ENCODE peak calls at places on chromosome 20, in six cellular contexts. H is pancreas, U is NCI-H748 treated with DMSO at 0.1 percent for 48 hours, F is Kasumi-1, G is body of pancreas, T is EL. Z is an unnamed sample.

GRCh38 chr20:1391640-1392442 is 1.0 kb downstream of the FKBP1A start:
- DNase-seq in T (peak), U (no peak), H (no peak), F (no peak), G (no peak), Z (peak)

GRCh38 chr20:53224851-53225250 is 252.7 kb downstream of the TSHZ2 start:
- DNase-seq in H (no peak), G (no peak), F (no peak), T (no peak), U (no peak), Z (no peak)

GRCh38 chr20:44615876-44616603 is 33.7 kb downstream of the PKIG start:
- DNase-seq in H (no peak), F (no peak), U (no peak), G (no peak), T (no peak), Z (no peak)

GRCh38 chr20:57167971-57168693 is 98.3 kb downstream of the BMP7 start:
- DNase-seq in F (no peak), H (peak), T (peak), U (no peak), G (no peak), Z (no peak)

GRCh38 chr20:33068251-33068939 is 11.0 kb upstream of the BPIFB4 start:
- DNase-seq in U (no peak), H (no peak), F (no peak), T (no peak), G (no peak), Z (no peak)

GRCh38 chr20:45972500-45973183 is 639 bp upstream of the ZNF335 start:
- DNase-seq in F (no peak), U (peak), G (no peak), H (no peak), T (peak), Z (no peak)

GRCh38 chr20:45405566-45406259 is 2.4 kb upstream of the DBNDD2 start:
- DNase-seq in T (peak), G (no peak), U (no peak), H (peak), F (no peak), Z (no peak)

GRCh38 chr20:36624068-36624813 is 18.7 kb downstream of the RAB5IF start:
- DNase-seq in G (peak), T (no peak), U (no peak), H (no peak), F (no peak), Z (no peak)

GRCh38 chr20:20694591-20694990 is 17.9 kb downstream of the RALGAPA2 start:
- DNase-seq in U (no peak), F (no peak), H (no peak), T (no peak), G (no peak), Z (no peak)

GRCh38 chr20:1005452-1006027 is 3.4 kb upstream of the RSPO4 start:
- DNase-seq in G (peak), T (peak), H (no peak), U (no peak), F (peak), Z (peak)

GRCh38 chr20:55142932-55143331 is 667.5 kb downstream of the DOK5 start:
- DNase-seq in T (no peak), F (no peak), G (no peak), H (no peak), U (no peak), Z (no peak)

GRCh38 chr20:11178946-11179654 is 505.3 kb upstream of the JAG1 start:
- DNase-seq in U (no peak), H (no peak), T (peak), G (no peak), F (no peak), Z (no peak)

GRCh38 chr20:26163890-26164289 is 467.2 kb upstream of the ZNF337 start:
- DNase-seq in H (no peak), U (no peak), G (no peak), F (no peak), T (peak), Z (no peak)

GRCh38 chr20:61045876-61046585 is 206.0 kb upstream of the CDH4 start:
- DNase-seq in F (no peak), U (no peak), T (no peak), G (no peak), H (no peak), Z (no peak)

GRCh38 chr20:62485062-62485700 is 9.4 kb upstream of the GATA5 start:
- DNase-seq in G (peak), F (no peak), T (peak), U (no peak), H (peak), Z (no peak)

GRCh38 chr20:35886537-35886936 is 67.8 kb downstream of the SCAND1 start:
- DNase-seq in G (no peak), U (no peak), T (no peak), F (no peak), H (no peak), Z (no peak)

GRCh38 chr20:58150772-58151171 is 77.7 kb downstream of the ANKRD60 start:
- DNase-seq in H (peak), T (no peak), G (peak), F (no peak), U (peak), Z (no peak)

GRCh38 chr20:57991211-57991841 is 237.1 kb downstream of the ANKRD60 start:
- DNase-seq in H (peak), T (peak), G (no peak), U (no peak), F (no peak), Z (no peak)

GRCh38 chr20:63056236-63057132 is 49.7 kb upstream of the BHLHE23 start:
- DNase-seq in G (peak), U (no peak), H (peak), F (peak), T (no peak), Z (peak)

GRCh38 chr20:62360854-62361798 is 6.0 kb downstream of the LAMA5 start:
- DNase-seq in H (peak), F (no peak), G (peak), U (no peak), T (no peak), Z (no peak)

GRCh38 chr20:34246126-34246626 is 5.0 kb downstream of the ASIP start:
- DNase-seq in H (no peak), G (no peak), T (no peak), U (no peak), F (no peak), Z (no peak)

GRCh38 chr20:55977723-55978481 is 27.4 kb downstream of the CBLN4 start:
- DNase-seq in H (no peak), F (no peak), U (no peak), T (no peak), G (no peak), Z (no peak)

GRCh38 chr20:63320616-63321147 is 27.7 kb downstream of the COL20A1 start:
- DNase-seq in G (peak), T (no peak), H (peak), F (no peak), U (no peak), Z (no peak)

GRCh38 chr20:52869276-52869675 is 102.9 kb upstream of the TSHZ2 start:
- DNase-seq in H (no peak), T (no peak), U (no peak), G (no peak), F (no peak), Z (no peak)

GRCh38 chr20:57619053-57619831 is 984 bp downstream of the ZBP1 start:
- DNase-seq in H (no peak), T (no peak), G (no peak), U (no peak), F (peak), Z (peak)

GRCh38 chr20:58988565-58988882 is 7.5 kb downstream of the NELFCD start:
- DNase-seq in T (no peak), G (no peak), H (peak), U (no peak), F (no peak), Z (no peak)

GRCh38 chr20:23627501-23627900 is 10.3 kb downstream of the CST3 start:
- DNase-seq in F (no peak), G (no peak), H (no peak), U (no peak), T (no peak), Z (no peak)

GRCh38 chr20:49104365-49104648 is 58.2 kb downstream of the CSE1L start:
- DNase-seq in H (no peak), F (no peak), G (no peak), T (no peak), U (no peak), Z (no peak)

GRCh38 chr20:58407966-58408557 is 19.0 kb downstream of the VAPB start:
- DNase-seq in U (no peak), H (no peak), F (no peak), G (peak), T (no peak), Z (no peak)

GRCh38 chr20:39533858-39534257 is 571.7 kb downstream of the DHX35 start:
- DNase-seq in F (no peak), T (no peak), U (no peak), G (no peak), H (no peak), Z (no peak)

Z was measured in NAMALWA.